ENCODE peak calls at places on chromosome 9, in nine cellular contexts. One of them, this sample, is unnamed.
A peak's percentile ranks its signal among the peaks of the same experiment; 100 is the strongest.

GRCh38 chr9:64773491-64773931 is 511.5 kb downstream of the FOXD4L5 start:
- DNase-seq in iPS DF 19.7: no peak
- DNase-seq in stimulated activated CD4-positive, alpha-beta T cell treated with anti-CD3 and anti-CD28 coated beads, Interleukin-1b, Interleukin-23, amount 100 ng/mL, for 1 hour: no peak
- DNase-seq in MV-4-11: no peak
- DNase-seq in NCI-H460: no peak
- DNase-seq in osteocyte: peak; percentile 73
- DNase-seq in epithelial cell of prostate: no peak
- DNase-seq in NCI-H2107: no peak
- DNase-seq in KBM-7: no peak
- DNase-seq in this sample: peak; percentile 36

GRCh38 chr9:20683351-20684034 is 566 bp upstream of the FOCAD start:
- DNase-seq in iPS DF 19.7: no peak
- DNase-seq in stimulated activated CD4-positive, alpha-beta T cell treated with anti-CD3 and anti-CD28 coated beads, Interleukin-1b, Interleukin-23, amount 100 ng/mL, for 1 hour: no peak
- DNase-seq in MV-4-11: peak; percentile 66
- DNase-seq in NCI-H460: no peak
- DNase-seq in osteocyte: no peak
- DNase-seq in epithelial cell of prostate: peak; percentile 14
- DNase-seq in NCI-H2107: no peak
- DNase-seq in KBM-7: peak; percentile 68
- DNase-seq in this sample: peak; percentile 58

GRCh38 chr9:27276182-27277030 is 20.5 kb downstream of the EQTN start:
- DNase-seq in iPS DF 19.7: no peak
- DNase-seq in stimulated activated CD4-positive, alpha-beta T cell treated with anti-CD3 and anti-CD28 coated beads, Interleukin-1b, Interleukin-23, amount 100 ng/mL, for 1 hour: no peak
- DNase-seq in MV-4-11: peak; percentile 40
- DNase-seq in NCI-H460: peak; percentile 43
- DNase-seq in osteocyte: no peak
- DNase-seq in epithelial cell of prostate: no peak
- DNase-seq in NCI-H2107: peak; percentile 7
- DNase-seq in KBM-7: peak; percentile 77
- DNase-seq in this sample: peak; percentile 85

GRCh38 chr9:37926737-37927590 is 23.0 kb upstream of the SLC25A51 start:
- DNase-seq in iPS DF 19.7: no peak
- DNase-seq in stimulated activated CD4-positive, alpha-beta T cell treated with anti-CD3 and anti-CD28 coated beads, Interleukin-1b, Interleukin-23, amount 100 ng/mL, for 1 hour: no peak
- DNase-seq in MV-4-11: peak; percentile 3
- DNase-seq in NCI-H460: no peak
- DNase-seq in osteocyte: no peak
- DNase-seq in epithelial cell of prostate: no peak
- DNase-seq in NCI-H2107: no peak
- DNase-seq in KBM-7: no peak
- DNase-seq in this sample: no peak

GRCh38 chr9:107137495-107138202 is 145.4 kb upstream of the RAD23B start:
- DNase-seq in iPS DF 19.7: no peak
- DNase-seq in stimulated activated CD4-positive, alpha-beta T cell treated with anti-CD3 and anti-CD28 coated beads, Interleukin-1b, Interleukin-23, amount 100 ng/mL, for 1 hour: no peak
- DNase-seq in MV-4-11: no peak
- DNase-seq in NCI-H460: peak; percentile 37
- DNase-seq in osteocyte: no peak
- DNase-seq in epithelial cell of prostate: no peak
- DNase-seq in NCI-H2107: no peak
- DNase-seq in KBM-7: peak; percentile 25
- DNase-seq in this sample: peak; percentile 70

GRCh38 chr9:136775191-136775590 is 10.9 kb upstream of the LCN15 start:
- DNase-seq in iPS DF 19.7: no peak
- DNase-seq in stimulated activated CD4-positive, alpha-beta T cell treated with anti-CD3 and anti-CD28 coated beads, Interleukin-1b, Interleukin-23, amount 100 ng/mL, for 1 hour: no peak
- DNase-seq in MV-4-11: no peak
- DNase-seq in NCI-H460: no peak
- DNase-seq in osteocyte: no peak
- DNase-seq in epithelial cell of prostate: no peak
- DNase-seq in NCI-H2107: no peak
- DNase-seq in KBM-7: no peak
- DNase-seq in this sample: no peak

GRCh38 chr9:36276840-36277239 is 18.6 kb upstream of the GNE start:
- DNase-seq in iPS DF 19.7: no peak
- DNase-seq in stimulated activated CD4-positive, alpha-beta T cell treated with anti-CD3 and anti-CD28 coated beads, Interleukin-1b, Interleukin-23, amount 100 ng/mL, for 1 hour: no peak
- DNase-seq in MV-4-11: peak; percentile 30
- DNase-seq in NCI-H460: no peak
- DNase-seq in osteocyte: no peak
- DNase-seq in epithelial cell of prostate: no peak
- DNase-seq in NCI-H2107: no peak
- DNase-seq in KBM-7: no peak
- DNase-seq in this sample: no peak

GRCh38 chr9:127773245-127773644 is 5.2 kb downstream of the SH2D3C start:
- DNase-seq in iPS DF 19.7: no peak
- DNase-seq in stimulated activated CD4-positive, alpha-beta T cell treated with anti-CD3 and anti-CD28 coated beads, Interleukin-1b, Interleukin-23, amount 100 ng/mL, for 1 hour: no peak
- DNase-seq in MV-4-11: no peak
- DNase-seq in NCI-H460: no peak
- DNase-seq in osteocyte: no peak
- DNase-seq in epithelial cell of prostate: no peak
- DNase-seq in NCI-H2107: no peak
- DNase-seq in KBM-7: no peak
- DNase-seq in this sample: no peak

GRCh38 chr9:123058834-123059233 is 25.4 kb downstream of the GPR21 start:
- DNase-seq in iPS DF 19.7: no peak
- DNase-seq in stimulated activated CD4-positive, alpha-beta T cell treated with anti-CD3 and anti-CD28 coated beads, Interleukin-1b, Interleukin-23, amount 100 ng/mL, for 1 hour: no peak
- DNase-seq in MV-4-11: no peak
- DNase-seq in NCI-H460: no peak
- DNase-seq in osteocyte: no peak
- DNase-seq in epithelial cell of prostate: peak; percentile 6
- DNase-seq in NCI-H2107: no peak
- DNase-seq in KBM-7: no peak
- DNase-seq in this sample: no peak

This sample was measured in Karpas-422.